ENCODE peak calls at places on chromosomes 2 and 18, in eight cellular contexts. X, K, H, O, E, T, L and A are unnamed samples.

GRCh38 chr2:8872821-8873432 is 35.5 kb upstream of the KIDINS220 start:
- DNase-seq in X (no peak), K (no peak), H (no peak), O (no peak), E (no peak), T (peak), L (peak), A (no peak)

GRCh38 chr2:223383315-223383714 is 218.8 kb downstream of the SCG2 start:
- DNase-seq in X (no peak), K (no peak), H (no peak), O (no peak), E (no peak), T (no peak), L (no peak), A (no peak)

GRCh38 chr2:198815626-198816025 is 642.1 kb downstream of the SATB2 start:
- DNase-seq in X (no peak), K (no peak), H (no peak), O (no peak), E (no peak), T (no peak), L (no peak), A (no peak)

GRCh38 chr18:45910405-45911023 is 56.6 kb downstream of the EPG5 start:
- DNase-seq in X (peak), K (peak), H (peak), O (peak), E (peak), T (peak), L (peak), A (no peak)

GRCh38 chr2:224157655-224158054 is 118.6 kb upstream of the SERPINE2 start:
- DNase-seq in X (no peak), K (no peak), H (no peak), O (no peak), E (no peak), T (no peak), L (no peak), A (no peak)

GRCh38 chr2:58853420-58853819 is 612.3 kb upstream of the FANCL start:
- DNase-seq in X (no peak), K (no peak), H (no peak), O (no peak), E (no peak), T (no peak), L (no peak), A (no peak)

GRCh38 chr2:151087377-151087776 is 174.3 kb downstream of the RBM43 start:
- DNase-seq in X (no peak), K (no peak), H (no peak), O (no peak), E (no peak), T (no peak), L (no peak), A (no peak)

GRCh38 chr2:85754313-85755095 is 713 bp downstream of the ATOH8 start:
- DNase-seq in X (peak), K (peak), H (no peak), O (no peak), E (peak), T (peak), L (no peak), A (no peak)

GRCh38 chr18:59685501-59685900 is 11.7 kb downstream of the CCBE1 start:
- DNase-seq in X (no peak), K (no peak), H (no peak), O (no peak), E (no peak), T (no peak), L (no peak), A (no peak)